ENCODE peak calls at places on chromosome 2, in eight cellular contexts. N, A, X, E, S, W, R and I are unnamed samples. For H3K4me1 and H3K27me3, the result is how much of the 10 kb centered on the place peaks cover.

GRCh38 chr2:118345465-118345864 is 257.2 kb downstream of the INSIG2 start:
- DNase-seq in N (no peak), A (no peak), X (no peak), E (no peak), S (no peak), W (no peak), R (no peak), I (no peak)

GRCh38 chr2:105114551-105114950 is 76.7 kb downstream of the MRPS9 start:
- DNase-seq in N (peak), A (no peak), X (no peak), E (no peak), S (no peak), W (no peak), R (no peak), I (no peak)

GRCh38 chr2:98164256-98164655 is 77.3 kb downstream of the VWA3B start:
- DNase-seq in N (peak), A (no peak), X (no peak), E (no peak), S (no peak), W (no peak), R (no peak), I (no peak)

GRCh38 chr2:199100326-199101110 is 357.2 kb downstream of the SATB2 start:
- DNase-seq in N (no peak), A (no peak), X (no peak), E (no peak), S (no peak), W (no peak), R (no peak), I (no peak)

GRCh38 chr2:120729410-120730052 is 6.1 kb upstream of the GLI2 start:
- DNase-seq in N (peak), A (no peak), X (no peak), E (no peak), S (no peak), W (peak), R (peak), I (no peak)

GRCh38 chr2:111121873-111122630 is 1.3 kb downstream of the BCL2L11 start:
- DNase-seq in N (peak), A (peak), X (peak), E (peak), S (peak), W (peak), R (peak), I (no peak)

GRCh38 chr2:217903859-217904613 is 98.8 kb downstream of the TNS1 start:
- DNase-seq in N (no peak), A (peak), X (peak), E (peak), S (peak), W (no peak), R (peak), I (no peak)

GRCh38 chr2:86368181-86368824 is 30.9 kb upstream of the REEP1 start:
- DNase-seq in N (peak), A (no peak), X (peak), E (no peak), S (peak), W (peak), R (peak), I (peak)

GRCh38 chr2:85433511-85434089 is 15.1 kb downstream of the SH2D6 start:
- DNase-seq in N (peak), A (peak), X (no peak), E (peak), S (peak), W (peak), R (peak), I (no peak)

GRCh38 chr2:113209869-113210305 is 36.1 kb downstream of the PSD4 start:
- DNase-seq in N (no peak), A (no peak), X (no peak), E (peak), S (no peak), W (no peak), R (no peak), I (no peak)

GRCh38 chr2:67560818-67561221 is 163.7 kb downstream of the ETAA1 start:
- DNase-seq in N (no peak), A (no peak), X (no peak), E (no peak), S (no peak), W (no peak), R (peak), I (no peak)

GRCh38 chr2:9974344-9974743 is 22.9 kb downstream of the GRHL1 start:
- DNase-seq in N (no peak), A (no peak), X (no peak), E (no peak), S (no peak), W (no peak), R (no peak), I (no peak)
- H3K4me1 ChIP-seq in N (under half), A (under half), X (under half), E (under half), S (under half), W (half or more), R (under half), I (under half)

GRCh38 chr2:223954401-223954800 is 2.9 kb upstream of the MRPL44 start:
- DNase-seq in N (peak), A (no peak), X (no peak), E (no peak), S (no peak), W (no peak), R (no peak), I (no peak)

GRCh38 chr2:223949241-223949640 is 4.1 kb upstream of the WDFY1 start:
- DNase-seq in N (no peak), A (no peak), X (no peak), E (no peak), S (no peak), W (no peak), R (no peak), I (no peak)

GRCh38 chr2:223952280-223952968 is 4.8 kb upstream of the MRPL44 start:
- DNase-seq in N (no peak), A (no peak), X (no peak), E (no peak), S (no peak), W (no peak), R (no peak), I (no peak)

GRCh38 chr2:223947711-223948205 is 2.6 kb upstream of the WDFY1 start:
- DNase-seq in N (no peak), A (no peak), X (no peak), E (no peak), S (no peak), W (no peak), R (peak), I (no peak)

GRCh38 chr2:223950448-223951347 is 5.6 kb upstream of the WDFY1 start:
- DNase-seq in N (peak), A (no peak), X (no peak), E (no peak), S (no peak), W (no peak), R (no peak), I (no peak)
- H3K27me3 ChIP-seq in N (under half), A (under half), X (under half), E (under half), S (under half), W (under half), R (under half), I (under half)

GRCh38 chr2:234029150-234029733 is 21.3 kb upstream of the SPP2 start:
- DNase-seq in N (no peak), A (no peak), X (no peak), E (no peak), S (no peak), W (no peak), R (no peak), I (no peak)
- H3K4me1 ChIP-seq in N (under half), A (under half), X (under half), E (under half), S (under half), W (under half), R (under half), I (under half)

DNA sequence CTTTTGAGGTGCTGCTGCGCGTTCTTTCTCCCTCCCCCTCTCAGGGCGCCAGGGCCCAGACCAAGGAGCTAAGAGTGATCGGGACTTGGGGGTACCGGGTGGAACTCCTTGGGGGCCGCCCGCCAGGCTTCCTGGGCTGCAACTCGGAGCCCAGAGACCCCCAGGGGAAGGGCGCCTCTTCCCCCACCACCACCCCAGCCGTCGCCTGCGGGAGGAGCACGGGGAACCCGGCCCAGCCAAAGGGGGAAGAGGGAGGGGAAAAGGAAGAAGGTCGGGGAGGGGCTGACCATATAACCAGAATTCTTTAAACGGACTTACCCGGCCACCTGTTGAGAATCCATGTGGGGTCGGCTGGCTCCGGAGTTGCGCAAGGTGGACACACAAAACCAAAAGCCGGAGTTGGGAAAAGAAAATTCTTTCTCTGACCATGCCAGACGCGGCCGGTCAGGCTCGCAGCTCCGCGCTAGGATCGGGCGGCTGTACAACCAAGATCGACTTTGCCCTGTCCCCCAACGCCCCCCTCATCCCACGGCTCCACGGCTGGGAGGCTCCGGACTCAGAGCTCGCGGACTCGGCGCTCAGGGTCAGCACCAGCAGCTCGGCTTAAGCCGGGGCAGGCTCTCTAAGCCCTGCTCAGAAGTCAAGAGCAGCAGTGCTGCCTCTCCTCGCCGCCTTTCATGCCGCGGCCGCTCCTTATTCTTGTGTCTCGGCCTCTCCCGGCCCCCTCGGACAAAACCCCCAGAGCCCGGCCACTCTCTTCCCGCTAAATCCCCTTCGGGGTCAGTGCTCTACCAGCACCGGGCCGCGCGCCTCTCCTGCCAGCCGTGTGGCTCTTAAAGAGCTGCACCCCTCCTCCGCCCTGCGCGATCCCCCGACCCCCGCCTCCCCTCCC is 6.3 kb upstream of the SIX3 start:
- DNase-seq in N (peak), A (no peak), X (no peak), E (no peak), S (no peak), W (no peak), R (no peak), I (no peak)
- H3K27me3 ChIP-seq in N (half or more), A (half or more), X (half or more), E (under half), S (under half), W (under half), R (under half), I (half or more)